ENCODE peak calls at places on chromosome 14, in ten cellular contexts. Q is foreskin fibroblast, K is OCI-LY7, W is psoas muscle, S is right lobe of liver, Y is left ventricle myocardium inferior, V is neural progenitor cell, P is heart right ventricle, N is choroid plexus epithelial cell, B is HFFc6. R is an unnamed sample.

GRCh38 chr14:92323031-92323915 is at the start of gene SLC24A4:
- DNase-seq in Q (peak; percentile 40), K (no peak), W (peak; percentile 18), S (no peak), Y (no peak), V (peak; percentile 75), P (peak; percentile 19), N (peak; percentile 6), B (no peak), R (no peak)

GRCh38 chr14:77868552-77869300 is 68.8 kb downstream of the ADCK1 start:
- DNase-seq in Q (no peak), K (no peak), W (no peak), S (no peak), Y (no peak), V (no peak), P (no peak), N (no peak), B (no peak), R (no peak)

GRCh38 chr14:97827746-97828145 is 1030.6 kb downstream of the VRK1 start:
- DNase-seq in Q (peak; percentile 0), K (no peak), W (no peak), S (no peak), Y (no peak), V (no peak), P (no peak), N (no peak), B (no peak), R (no peak)

GRCh38 chr14:94641632-94641955 is 29.4 kb downstream of the SERPINA3 start:
- DNase-seq in Q (no peak), K (no peak), W (no peak), S (no peak), Y (no peak), V (no peak), P (no peak), N (no peak), B (no peak), R (no peak)

GRCh38 chr14:105398726-105399440 is 545 bp downstream of the TEX22 start:
- DNase-seq in Q (peak; percentile 46), K (peak; percentile 67), W (no peak), S (no peak), Y (no peak), V (no peak), P (no peak), N (peak; percentile 36), B (no peak), R (no peak)

GRCh38 chr14:43252866-43253265 is 1254.2 kb downstream of the FSCB start:
- DNase-seq in Q (no peak), K (no peak), W (no peak), S (no peak), Y (no peak), V (no peak), P (no peak), N (no peak), B (no peak), R (no peak)

GRCh38 chr14:38405851-38406630 is 150.1 kb upstream of the CLEC14A start:
- DNase-seq in Q (peak; percentile 72), K (no peak), W (no peak), S (no peak), Y (no peak), V (peak; percentile 60), P (peak; percentile 8), N (peak; percentile 52), B (peak; percentile 81), R (no peak)

GRCh38 chr14:44170099-44170498 is 337.0 kb downstream of the FSCB start:
- DNase-seq in Q (no peak), K (no peak), W (no peak), S (no peak), Y (no peak), V (no peak), P (no peak), N (no peak), B (no peak), R (no peak)

GRCh38 chr14:105043656-105044055 is 21.6 kb downstream of the GPR132 start:
- DNase-seq in Q (no peak), K (no peak), W (no peak), S (no peak), Y (no peak), V (no peak), P (no peak), N (no peak), B (no peak), R (no peak)

GRCh38 chr14:61547186-61548121 is 147.9 kb upstream of the HIF1A start:
- DNase-seq in Q (peak; percentile 85), K (no peak), W (no peak), S (no peak), Y (no peak), V (no peak), P (no peak), N (peak; percentile 93), B (peak; percentile 82), R (no peak)

DNA sequence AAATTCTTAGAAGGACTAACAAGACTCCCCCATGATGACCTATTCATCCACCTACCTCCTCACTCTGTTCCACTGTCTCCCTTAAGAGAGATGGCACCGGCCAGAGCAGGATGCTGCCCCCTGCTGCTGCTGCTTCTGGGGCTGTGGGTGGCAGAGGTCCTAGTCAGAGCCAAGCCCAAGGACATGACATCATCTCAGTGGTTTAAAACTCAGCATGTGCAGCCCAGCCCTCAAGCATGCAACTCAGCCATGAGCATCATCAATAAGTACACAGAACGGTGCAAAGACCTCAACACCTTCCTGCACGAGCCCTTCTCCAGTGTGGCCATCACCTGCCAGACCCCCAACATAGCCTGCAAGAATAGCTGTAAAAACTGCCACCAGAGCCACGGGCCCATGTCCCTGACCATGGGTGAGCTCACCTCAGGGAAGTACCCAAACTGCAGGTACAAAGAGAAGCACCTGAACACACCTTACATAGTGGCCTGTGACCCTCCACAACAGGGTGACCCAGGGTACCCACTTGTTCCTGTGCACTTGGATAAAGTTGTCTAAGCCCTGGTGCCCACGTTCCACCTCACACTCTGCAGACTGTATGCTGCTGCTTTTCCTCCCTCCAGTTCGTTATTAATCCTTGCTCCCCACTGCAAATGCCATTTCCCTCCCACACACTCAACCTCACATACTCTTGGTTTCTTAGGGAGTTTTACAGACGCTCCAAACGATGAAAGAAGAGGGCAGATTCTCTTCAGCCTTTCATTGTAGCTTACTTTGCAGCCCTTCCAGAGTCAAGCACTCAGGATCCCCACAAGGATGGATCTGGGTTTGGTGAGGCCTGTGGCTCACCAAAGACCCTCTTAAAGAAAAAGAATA is at the start of gene RNASE8:
- DNase-seq in Q (peak; percentile 61), K (no peak), W (no peak), S (peak; percentile 25), Y (no peak), V (no peak), P (no peak), N (peak; percentile 35), B (peak; percentile 35), R (no peak)
- TF ChIP-seq CTCF in Q (no peak), K (no peak), W (no peak), S (peak; percentile 10), Y (peak; percentile 24), V (no peak), P (peak; percentile 9), N (peak; percentile 36), B (peak; percentile 59), R (no peak)

GRCh38 chr14:64636208-64636979 is 67.8 kb upstream of the PLEKHG3 start:
- DNase-seq in Q (peak; percentile 74), K (peak; percentile 69), W (peak; percentile 51), S (peak; percentile 60), Y (peak; percentile 63), V (peak; percentile 81), P (peak; percentile 66), N (peak; percentile 73), B (peak; percentile 36), R (peak; percentile 88)

GRCh38 chr14:64639340-64639821 is 64.8 kb upstream of the PLEKHG3 start:
- DNase-seq in Q (no peak), K (no peak), W (no peak), S (no peak), Y (no peak), V (peak; percentile 26), P (no peak), N (peak; percentile 56), B (peak; percentile 83), R (no peak)

GRCh38 chr14:64637735-64638473 is 66.3 kb upstream of the PLEKHG3 start:
- DNase-seq in Q (peak; percentile 38), K (no peak), W (no peak), S (no peak), Y (no peak), V (no peak), P (no peak), N (peak; percentile 55), B (no peak), R (no peak)

GRCh38 chr14:64638625-64639024 is 65.6 kb upstream of the PLEKHG3 start:
- DNase-seq in Q (no peak), K (no peak), W (no peak), S (no peak), Y (no peak), V (no peak), P (no peak), N (no peak), B (no peak), R (no peak)

DNA sequence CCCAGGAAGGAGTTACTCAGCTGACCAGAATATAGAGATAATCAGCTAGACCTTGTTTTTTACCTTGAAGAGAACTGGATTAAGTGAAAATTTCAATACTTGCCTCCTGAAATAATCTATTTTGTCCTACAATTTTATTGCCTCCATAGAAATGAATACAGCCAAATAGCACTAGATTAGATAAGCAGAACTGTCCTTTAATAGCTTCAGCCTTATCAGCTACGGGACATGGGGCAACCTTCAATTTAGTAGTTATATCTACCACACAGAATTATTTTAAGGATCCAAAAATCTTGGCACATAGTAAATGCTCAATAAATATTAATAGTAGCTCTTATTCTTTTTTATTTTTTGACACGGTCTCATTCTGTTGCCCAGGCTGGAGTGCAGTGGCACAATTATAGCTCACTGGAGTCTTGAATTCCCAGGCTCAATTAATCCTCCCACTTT is 67.2 kb upstream of the PLEKHG3 start:
- DNase-seq in Q (no peak), K (no peak), W (no peak), S (no peak), Y (no peak), V (no peak), P (no peak), N (no peak), B (no peak), R (no peak)
- TF ChIP-seq CTCF in Q (no peak), K (peak; percentile 58), W (no peak), S (peak; percentile 1), Y (peak; percentile 31), V (peak; percentile 13), P (no peak), N (no peak), B (peak; percentile 58), R (no peak)

DNA sequence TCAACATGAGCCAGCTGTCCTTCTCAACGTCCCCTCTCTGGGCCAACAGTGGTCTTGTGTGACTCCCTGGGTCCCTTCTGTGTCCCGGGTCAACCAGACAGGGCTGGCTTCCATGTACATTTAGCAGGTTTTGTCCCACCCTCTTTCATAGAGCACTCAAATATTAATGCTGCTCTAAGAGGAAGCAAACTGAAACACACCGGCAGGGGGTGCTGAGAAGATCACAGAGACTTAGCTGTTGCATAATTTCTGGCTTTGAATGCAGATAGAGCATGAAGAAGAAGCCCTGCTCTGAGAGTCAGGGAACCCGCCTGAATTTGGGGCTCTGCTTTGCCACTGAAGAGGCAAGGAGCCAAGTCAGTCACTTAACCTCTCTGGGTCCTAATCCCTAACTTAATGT is 138.7 kb downstream of the ESRRB start:
- DNase-seq in Q (no peak), K (peak; percentile 3), W (no peak), S (peak; percentile 33), Y (no peak), V (no peak), P (no peak), N (peak; percentile 11), B (peak; percentile 3), R (no peak)
- TF ChIP-seq CTCF in Q (no peak), K (peak; percentile 47), W (no peak), S (peak; percentile 48), Y (no peak), V (no peak), P (no peak), N (peak; percentile 19), B (peak; percentile 66), R (no peak)

GRCh38 chr14:22471545-22472121 is 117.4 kb downstream of the DAD1 start:
- DNase-seq in Q (peak; percentile 17), K (peak; percentile 84), W (no peak), S (peak; percentile 37), Y (peak; percentile 38), V (peak; percentile 69), P (peak; percentile 54), N (peak; percentile 81), B (no peak), R (no peak)
- TF ChIP-seq CTCF in Q (peak; percentile 28), K (peak; percentile 91), W (peak; percentile 17), S (peak; percentile 35), Y (peak; percentile 53), V (peak; percentile 59), P (peak; percentile 20), N (peak; percentile 94), B (peak; percentile 73), R (peak; percentile 63)

R was measured in osteocyte.